ENCODE peak calls at places on chromosomes 4 and X, in four cellular contexts. C is IMR-90, N is GM06990, O is bronchial epithelial cell. Y is an unnamed sample.

GRCh38 chr4:112860731-112861377 is 188.6 kb upstream of the ANK2 start:
- DNase-seq in N (no peak), C (no peak), O (no peak), Y (no peak)

GRCh38 chrX:118226060-118226428 is 109.4 kb upstream of the KLHL13 start:
- DNase-seq in O (peak; percentile 45), N (peak; percentile 9), C (no peak), Y (peak; percentile 16)

GRCh38 chr4:82561745-82562552 is at the start of gene TMEM150C:
- DNase-seq in O (peak; percentile 6), C (no peak), N (no peak), Y (peak; percentile 11)

GRCh38 chr4:55336138-55337034 is 9.7 kb upstream of the SRD5A3 start:
- DNase-seq in C (no peak), O (no peak), N (no peak), Y (no peak)

GRCh38 chr4:37684154-37684553 is 2.0 kb downstream of the RELL1 start:
- DNase-seq in O (no peak), N (no peak), C (no peak), Y (no peak)

GRCh38 chr4:17846256-17846655 is 35.5 kb downstream of the NCAPG start:
- DNase-seq in O (peak; percentile 51), N (no peak), C (peak; percentile 72), Y (no peak)

GRCh38 chrX:96407043-96407442 is 277.6 kb upstream of the DIAPH2 start:
- DNase-seq in N (no peak), O (peak; percentile 49), C (peak; percentile 59), Y (peak; percentile 62)

GRCh38 chrX:123084797-123085196 is 99.3 kb upstream of the GRIA3 start:
- DNase-seq in O (peak; percentile 87), N (no peak), C (no peak), Y (peak; percentile 41)

GRCh38 chr4:82711158-82711785 is 87.3 kb downstream of the SCD5 start:
- DNase-seq in N (no peak), C (no peak), O (no peak), Y (no peak)

DNA sequence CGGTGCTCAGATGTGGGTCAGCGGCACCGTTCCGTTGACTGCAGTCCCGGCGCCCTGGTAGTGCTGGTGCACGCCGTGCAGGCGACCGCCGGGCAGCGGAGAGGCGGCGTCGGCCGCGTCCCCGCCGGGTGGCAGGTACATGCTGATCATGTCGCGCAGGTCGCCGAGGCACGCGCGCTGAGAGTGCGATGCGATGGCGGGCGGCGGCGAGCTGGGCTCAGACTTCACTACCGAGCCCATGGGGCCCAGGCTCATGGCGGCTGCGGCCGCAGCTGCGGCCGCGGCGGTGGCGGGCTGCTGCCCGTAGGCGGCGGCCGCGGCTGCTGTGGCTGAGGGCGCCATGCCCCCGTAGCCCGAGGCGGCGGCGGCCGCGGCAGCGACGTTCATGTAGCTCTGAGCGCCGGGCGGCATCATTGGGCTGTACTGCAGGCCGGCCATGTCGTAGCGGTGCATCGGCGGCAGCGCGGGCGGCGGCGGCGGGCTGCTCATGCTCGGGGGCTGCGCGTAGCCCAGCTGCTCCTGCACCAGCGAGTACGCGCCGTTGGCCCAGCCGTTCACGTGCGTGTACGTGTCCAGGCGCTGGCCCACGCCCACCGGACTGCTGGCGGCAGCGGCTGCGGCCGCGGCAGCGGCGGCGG is 1.0 kb downstream of the SOX3 start:
- DNase-seq in C (peak; percentile 7), N (no peak), O (no peak), Y (peak; percentile 2)
- H3K4me3 ChIP-seq in C (peak overlapping the region; percentile 39), N (no peak overlapping the region), O (no peak overlapping the region), Y (no peak overlapping the region)

GRCh38 chr4:4405358-4405962 is 18.6 kb downstream of the NSG1 start:
- DNase-seq in O (no peak), C (no peak), N (no peak), Y (no peak)
- TF ChIP-seq CTCF in O (no peak), C (no peak), N (no peak), Y (no peak)

GRCh38 chr4:169029947-169030346 is 19.9 kb upstream of the CBR4 start:
- DNase-seq in C (no peak), N (no peak), O (no peak), Y (no peak)

GRCh38 chr4:169032883-169033645 is 23.0 kb upstream of the CBR4 start:
- DNase-seq in N (no peak), C (no peak), O (no peak), Y (no peak)

GRCh38 chr4:169032194-169032593 is 22.1 kb upstream of the CBR4 start:
- DNase-seq in N (no peak), O (no peak), C (no peak), Y (no peak)

GRCh38 chr4:169031392-169031791 is 21.3 kb upstream of the CBR4 start:
- DNase-seq in O (no peak), N (no peak), C (no peak), Y (no peak)

GRCh38 chr4:169030575-169030982 is 20.5 kb upstream of the CBR4 start:
- DNase-seq in C (peak; percentile 47), O (no peak), N (no peak), Y (no peak)
- H3K4me3 ChIP-seq in C (peak overlapping the region; percentile 5), O (no peak overlapping the region), N (no peak overlapping the region), Y (no peak overlapping the region)

GRCh38 chr4:86910369-86910768 is 18.1 kb upstream of the C4orf36 start:
- DNase-seq in N (no peak), C (no peak), O (no peak), Y (no peak)
- TF ChIP-seq CTCF in N (no peak), C (no peak), O (no peak), Y (no peak)

GRCh38 chr4:159248383-159249178 is 145.7 kb downstream of the RAPGEF2 start:
- DNase-seq in O (no peak), N (no peak), C (peak; percentile 77), Y (peak; percentile 85)
- H3K4me3 ChIP-seq in O (no peak overlapping the region), N (no peak overlapping the region), C (peak overlapping the region; percentile 12), Y (peak overlapping the region; percentile 55)

GRCh38 chrX:153494061-153494460 is 719 bp upstream of the BGN start:
- DNase-seq in O (no peak), N (no peak), C (peak; percentile 41), Y (peak; percentile 21)

GRCh38 chrX:153493085-153493484 is 1.7 kb upstream of the BGN start:
- DNase-seq in O (no peak), C (no peak), N (no peak), Y (no peak)

GRCh38 chrX:153495903-153496629 is 1.3 kb downstream of the BGN start:
- DNase-seq in N (no peak), O (no peak), C (no peak), Y (no peak)

GRCh38 chrX:153495362-153495751 is 577 bp downstream of the BGN start:
- DNase-seq in O (peak; percentile 5), C (peak; percentile 37), N (no peak), Y (peak; percentile 66)

DNA sequence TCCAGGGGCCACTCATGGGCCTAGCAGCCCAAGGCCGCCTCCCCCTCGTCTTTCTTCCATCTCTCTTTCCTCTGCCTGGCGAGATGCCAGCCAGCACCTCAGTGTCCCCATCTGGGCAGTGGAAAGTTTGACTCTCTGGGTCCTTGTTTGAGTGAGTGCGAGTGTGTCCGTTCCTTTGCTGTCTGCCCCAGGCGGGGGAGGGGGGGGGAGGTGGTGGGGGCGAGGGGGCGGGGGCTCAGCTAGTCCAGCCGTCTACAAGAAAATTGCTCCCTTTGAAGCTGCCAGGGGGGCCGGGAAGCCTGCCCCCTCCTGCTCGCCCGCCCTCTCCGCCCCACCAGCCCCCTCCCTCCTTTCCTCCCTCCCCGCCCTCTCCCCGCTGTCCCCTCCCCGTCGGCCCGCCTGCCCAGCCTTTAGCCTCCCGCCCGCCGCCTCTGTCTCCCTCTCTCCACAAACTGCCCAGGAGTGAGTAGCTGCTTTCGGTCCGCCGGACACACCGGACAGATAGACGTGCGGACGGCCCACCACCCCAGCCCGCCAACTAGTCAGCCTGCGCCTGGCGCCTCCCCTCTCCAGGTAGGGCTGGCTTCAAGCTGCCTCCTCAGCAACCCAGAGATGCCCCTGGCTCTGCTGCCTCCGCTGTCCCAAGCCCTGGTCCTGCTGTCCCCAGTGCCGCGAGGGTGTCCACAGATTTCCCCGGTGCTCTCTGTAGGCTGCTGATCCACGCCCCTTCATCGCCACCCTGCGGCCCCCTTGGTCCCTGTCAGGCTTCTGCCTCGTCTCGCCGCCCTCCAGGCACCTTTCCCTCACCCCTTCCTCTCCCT is at the start of gene BGN:
- DNase-seq in N (no peak), O (no peak), C (peak; percentile 44), Y (peak; percentile 68)
- TF ChIP-seq CTCF in N (no peak), O (peak; percentile 1), C (peak; percentile 50), Y (peak; percentile 50)

DNA sequence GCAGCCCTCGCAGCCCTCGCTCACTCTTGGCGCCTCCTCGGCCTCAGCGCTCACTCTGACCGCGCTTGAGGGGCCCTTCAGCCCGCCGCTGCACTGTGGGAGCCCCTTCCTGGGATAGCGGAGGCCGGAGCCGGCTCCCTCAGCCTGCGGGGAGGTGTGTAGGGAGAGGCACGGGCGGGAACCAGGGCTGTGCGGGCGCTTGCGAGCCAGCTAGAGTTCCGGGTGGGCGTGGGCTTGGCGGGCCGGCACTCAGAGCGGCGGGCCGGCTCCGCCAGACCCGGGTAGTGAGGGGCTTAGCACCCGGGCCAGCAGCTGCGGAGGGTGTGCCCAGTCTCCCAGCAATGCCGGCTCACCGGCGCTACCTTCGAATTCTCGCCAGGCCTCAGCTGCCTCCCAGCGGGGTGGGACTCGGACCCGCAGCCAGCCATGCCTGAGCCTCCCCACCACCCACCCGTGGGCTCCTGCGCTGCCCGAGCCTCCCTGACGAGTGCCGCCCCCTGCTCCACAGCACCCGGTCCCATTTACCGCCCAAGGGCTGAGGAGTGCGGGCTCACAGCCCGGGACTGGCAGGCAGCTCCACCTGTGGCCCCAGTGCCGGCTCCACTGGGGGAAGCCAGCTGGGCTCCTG is 1.4 kb upstream of the AADAT start:
- DNase-seq in C (no peak), N (no peak), O (no peak), Y (no peak)
- H3K4me3 ChIP-seq in C (no peak overlapping the region), N (no peak overlapping the region), O (no peak overlapping the region), Y (no peak overlapping the region)

GRCh38 chrX:54439967-54440871 is at the start of gene TSR2:
- DNase-seq in C (peak; percentile 87), N (peak; percentile 75), O (peak; percentile 79), Y (peak; percentile 84)
- TF ChIP-seq CTCF in C (peak; percentile 40), N (no peak), O (no peak), Y (peak; percentile 25)

Y was measured in fibroblast of the aortic adventitia.